ENCODE peak calls at places on chromosomes 2 and 18, in ten cellular contexts. V is sigmoid colon, P is foreskin fibroblast, L is fibroblast of mammary gland, D is heart right ventricle, J is psoas muscle, M is A549, N is dorsolateral prefrontal cortex, X is Peyer's patch, A is tibial nerve. B is an unnamed sample.

GRCh38 chr2:70596293-70596692 is 42.7 kb upstream of the TGFA start:
- DNase-seq in A (no peak), J (no peak), L (peak; percentile 39), X (no peak), M (peak; percentile 30), D (no peak), N (no peak), P (no peak), V (no peak), B (peak; percentile 51)

GRCh38 chr2:6506311-6507258 is 359.1 kb downstream of the CMPK2 start:
- DNase-seq in D (no peak), A (no peak), P (peak; percentile 52), M (no peak), J (no peak), X (no peak), V (no peak), L (peak; percentile 1), N (no peak), B (peak; percentile 73)

GRCh38 chr2:233234264-233234663 is 17.2 kb upstream of the ATG16L1 start:
- DNase-seq in L (no peak), D (no peak), J (no peak), V (no peak), A (no peak), X (no peak), P (no peak), M (no peak), N (no peak), B (no peak)

GRCh38 chr2:168198476-168199192 is 48.8 kb downstream of the STK39 start:
- DNase-seq in P (peak; percentile 82), D (no peak), L (peak; percentile 84), A (no peak), M (peak; percentile 50), J (no peak), N (no peak), X (no peak), V (no peak), B (peak; percentile 65)

GRCh38 chr2:69180974-69181373 is 168.0 kb downstream of the ANTXR1 start:
- DNase-seq in N (no peak), X (no peak), L (no peak), P (no peak), M (no peak), J (no peak), V (no peak), A (no peak), D (no peak), B (no peak)

GRCh38 chr2:74548285-74548918 is 5.3 kb downstream of the LOXL3 start:
- DNase-seq in N (no peak), X (no peak), D (no peak), L (no peak), A (no peak), M (no peak), J (no peak), P (no peak), V (no peak), B (peak; percentile 9)

GRCh38 chr2:128301501-128301966 is 17.1 kb downstream of the HS6ST1 start:
- DNase-seq in J (no peak), X (no peak), V (peak; percentile 84), N (peak; percentile 81), P (peak; percentile 91), A (no peak), L (peak; percentile 98), D (no peak), M (no peak), B (peak; percentile 92)

GRCh38 chr2:55949613-55950012 is 26.0 kb upstream of the EFEMP1 start:
- DNase-seq in N (no peak), V (no peak), D (no peak), M (no peak), L (peak; percentile 9), X (no peak), J (no peak), P (no peak), A (no peak), B (no peak)

GRCh38 chr2:234425923-234426603 is 70.8 kb downstream of the ARL4C start:
- DNase-seq in V (no peak), P (no peak), M (no peak), J (no peak), X (no peak), L (no peak), D (peak; percentile 16), N (no peak), A (no peak), B (no peak)

GRCh38 chr2:31606511-31606910 is 25.8 kb upstream of the SRD5A2 start:
- DNase-seq in P (peak; percentile 28), D (no peak), J (no peak), M (no peak), N (no peak), X (no peak), L (peak; percentile 9), A (no peak), V (no peak), B (no peak)

GRCh38 chr18:12361770-12362378 is 15.2 kb downstream of the AFG3L2 start:
- DNase-seq in V (no peak), D (peak; percentile 77), J (no peak), N (no peak), X (no peak), M (no peak), P (no peak), A (no peak), L (peak; percentile 29), B (no peak)

GRCh38 chr2:234490239-234491074 is 6.4 kb downstream of the ARL4C start:
- DNase-seq in M (no peak), A (no peak), X (no peak), V (no peak), N (no peak), D (no peak), L (no peak), J (no peak), P (no peak), B (no peak)

GRCh38 chr2:147739531-147739930 is 105.3 kb upstream of the ACVR2A start:
- DNase-seq in A (no peak), J (no peak), P (no peak), M (no peak), V (no peak), N (no peak), X (no peak), D (no peak), L (peak; percentile 4), B (no peak)

GRCh38 chr2:164697688-164698290 is 76.5 kb upstream of the GRB14 start:
- DNase-seq in P (no peak), X (no peak), L (peak; percentile 12), D (no peak), V (no peak), N (no peak), A (no peak), M (peak; percentile 51), J (no peak), B (peak; percentile 15)

GRCh38 chr18:62131305-62131909 is 55.4 kb downstream of the PIGN start:
- DNase-seq in X (no peak), V (peak; percentile 69), A (peak; percentile 46), J (peak; percentile 24), D (peak; percentile 66), N (peak; percentile 54), L (peak; percentile 72), P (peak; percentile 58), M (peak; percentile 50), B (peak; percentile 65)

GRCh38 chr2:144137269-144137668 is 382.6 kb downstream of the ZEB2 start:
- DNase-seq in M (no peak), V (no peak), J (no peak), A (no peak), P (no peak), L (no peak), X (no peak), D (no peak), N (no peak), B (no peak)

GRCh38 chr2:176093145-176093888 is 796 bp downstream of the HOXD13 start:
- DNase-seq in N (no peak), P (peak; percentile 55), A (no peak), L (no peak), V (no peak), J (no peak), X (peak; percentile 53), D (no peak), M (no peak), B (no peak)
- TF ChIP-seq CTCF in N (no peak), P (peak; percentile 19), A (no peak), L (no peak), V (no peak), J (no peak), X (no peak), D (no peak), M (peak; percentile 7), B (no peak)

DNA sequence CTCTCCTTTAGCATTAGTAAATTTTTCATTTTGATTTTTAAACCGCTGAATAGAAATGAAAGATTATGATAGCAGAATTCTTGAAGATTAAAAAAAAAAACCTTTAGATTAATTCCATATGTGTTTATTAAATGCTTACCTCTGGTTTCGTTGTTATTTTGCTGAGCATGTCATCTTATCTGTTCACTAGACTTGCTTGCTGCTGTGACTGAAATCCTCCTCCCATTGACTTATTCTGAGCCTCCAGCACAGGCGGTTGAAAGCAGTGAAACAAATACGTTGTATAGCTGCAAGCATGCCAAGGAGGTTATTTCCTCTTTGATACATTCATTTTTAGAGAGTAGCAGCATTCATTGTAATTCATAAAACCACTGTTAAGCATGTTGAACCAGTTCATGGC is at the start of gene HTR2B:
- DNase-seq in A (peak; percentile 12), P (peak; percentile 11), D (no peak), V (no peak), X (no peak), L (peak; percentile 36), N (no peak), J (no peak), M (peak; percentile 38), B (no peak)
- H3K4me3 ChIP-seq in A (peak within 1 kb of the TSS; percentile 7), P (peak within 1 kb of the TSS; percentile 8), D (no peak within 1 kb of the TSS), V (peak within 1 kb of the TSS; percentile 15), X (no peak within 1 kb of the TSS), L (no peak within 1 kb of the TSS), N (peak within 1 kb of the TSS; percentile 5), J (peak within 1 kb of the TSS; percentile 2), M (no peak within 1 kb of the TSS), B (peak within 1 kb of the TSS; percentile 0)

GRCh38 chr2:67186871-67187270 is 210.3 kb upstream of the ETAA1 start:
- DNase-seq in P (no peak), N (no peak), X (no peak), D (no peak), V (no peak), J (no peak), M (no peak), L (no peak), A (no peak), B (no peak)
- TF ChIP-seq CTCF in P (no peak), N (no peak), X (no peak), D (no peak), V (no peak), J (no peak), M (no peak), L (no peak), A (no peak), B (no peak)

DNA sequence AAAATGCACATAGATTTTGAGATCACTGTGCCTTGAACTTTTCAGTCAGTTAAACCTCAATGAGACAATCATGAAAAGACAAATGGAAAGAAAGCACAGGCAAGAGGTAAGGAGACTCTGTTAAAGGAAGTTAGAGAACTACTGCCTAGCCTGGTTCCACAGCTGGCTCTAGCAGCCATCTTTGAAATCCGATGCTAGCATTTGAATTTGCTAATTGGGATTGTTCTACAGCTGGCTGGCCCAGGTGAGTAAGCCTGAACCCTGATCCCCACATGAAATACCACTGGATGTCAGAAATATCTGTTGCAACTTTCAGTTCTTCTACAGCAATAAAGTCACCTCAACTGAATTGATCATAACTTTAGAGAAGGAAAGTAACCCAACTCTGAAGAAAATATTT is 315.2 kb upstream of the CHAC2 start:
- DNase-seq in N (no peak), J (no peak), L (no peak), A (no peak), M (no peak), X (no peak), P (no peak), D (no peak), V (no peak), B (no peak)
- H3K4me3 ChIP-seq in N (no peak overlapping the region), J (no peak overlapping the region), L (no peak overlapping the region), A (no peak overlapping the region), M (no peak overlapping the region), X (no peak overlapping the region), P (no peak overlapping the region), D (no peak overlapping the region), V (no peak overlapping the region), B (no peak overlapping the region)

B was measured in astrocyte of the spinal cord.